ENCODE peak calls at places on chromosomes 13 and 19, in eight cellular contexts. J is fibroblast of mammary gland; H is fibroblast of the conjunctiva; V is stimulated activated naive CD8-positive, alpha-beta T cell treated with anti-CD3 and anti-CD28 coated beads, Interleukin-15, amount 100 ng/mL, for 72 hours; L is activated naive CD8-positive, alpha-beta T cell treated with anti-CD3 and anti-CD28 coated beads, Interleukin-2, amount 50 U/mL, for 24 hours; B is CD8-positive, alpha-beta memory T cell; S is stromal cell of bone marrow; T is GM04503. P is an unnamed sample.

GRCh38 chr19:4539169-4539696 is 603 bp downstream of the LRG1 start:
- DNase-seq in T (no peak), H (no peak), V (no peak), B (no peak), S (no peak), J (no peak), L (no peak), P (no peak)

GRCh38 chr19:14149509-14149994 is 13.2 kb upstream of the ASF1B start:
- DNase-seq in V (peak), B (peak), T (no peak), L (peak), S (no peak), H (no peak), J (peak), P (peak)

GRCh38 chr19:13831560-13832056 is 36.4 kb downstream of the ZSWIM4 start:
- DNase-seq in L (no peak), T (no peak), V (no peak), H (no peak), S (no peak), B (no peak), J (no peak), P (no peak)

GRCh38 chr13:46297338-46297737 is 85.6 kb downstream of the LRRC63 start:
- DNase-seq in S (no peak), T (no peak), J (peak), H (no peak), B (no peak), L (no peak), V (no peak), P (no peak)

GRCh38 chr13:40366119-40366518 is 300.3 kb downstream of the FOXO1 start:
- DNase-seq in V (no peak), J (no peak), H (no peak), B (no peak), T (no peak), S (no peak), L (no peak), P (no peak)

GRCh38 chr13:42875448-42876269 is 94.3 kb downstream of the FAM216B start:
- DNase-seq in H (no peak), J (peak), V (no peak), L (no peak), T (no peak), B (no peak), S (no peak), P (no peak)

GRCh38 chr19:45010306-45010705 is 9.0 kb downstream of the RELB start:
- DNase-seq in T (no peak), V (no peak), B (no peak), H (no peak), L (no peak), S (no peak), J (no peak), P (no peak)

GRCh38 chr19:507286-508203 is at the start of gene TPGS1:
- DNase-seq in S (no peak), B (peak), T (no peak), J (peak), H (no peak), V (peak), L (peak), P (peak)

GRCh38 chr19:6639439-6639838 is 30.5 kb downstream of the TNFSF14 start:
- DNase-seq in S (no peak), J (peak), B (no peak), V (peak), H (no peak), T (no peak), L (peak), P (no peak)

GRCh38 chr13:43572601-43573360 is 214.0 kb downstream of the ENOX1 start:
- DNase-seq in L (no peak), H (peak), V (no peak), T (peak), B (no peak), S (peak), J (peak), P (no peak)

GRCh38 chr19:38494379-38494778 is 60.9 kb downstream of the RYR1 start:
- DNase-seq in J (no peak), T (no peak), V (no peak), B (no peak), L (no peak), H (no peak), S (no peak), P (no peak)

GRCh38 chr13:30142502-30143211 is 164.7 kb downstream of the KATNAL1 start:
- DNase-seq in V (peak), J (peak), B (no peak), H (peak), S (peak), T (peak), L (no peak), P (no peak)

GRCh38 chr13:99636728-99637353 is 135.6 kb downstream of the TM9SF2 start:
- DNase-seq in S (no peak), L (no peak), T (no peak), J (no peak), B (no peak), V (no peak), H (no peak), P (no peak)

GRCh38 chr13:100100115-100100879 is 11.4 kb downstream of the PCCA start:
- DNase-seq in H (peak), V (no peak), S (peak), J (peak), T (no peak), B (no peak), L (no peak), P (no peak)

GRCh38 chr19:40613669-40614594 is 12.8 kb downstream of the LTBP4 start:
- DNase-seq in L (peak), H (peak), J (peak), B (peak), T (no peak), S (peak), V (peak), P (peak)

GRCh38 chr13:20182231-20182846 is 10.4 kb downstream of the GJB2 start:
- DNase-seq in S (peak), T (no peak), V (peak), J (peak), H (peak), B (peak), L (peak), P (peak)

P was measured in T-cell.